ENCODE peak calls at places on chromosomes 4 and X, in six cellular contexts. G is OCI-LY7, Y is skeletal muscle cell, W is RPMI7951, O is NCI-H460, J is suprapubic skin. D is an unnamed sample.

GRCh38 chrX:44946771-44947170 is 73.8 kb downstream of the KDM6A start:
- DNase-seq in Y (no peak), W (peak; percentile 11), O (no peak), G (no peak), J (no peak), D (no peak)

GRCh38 chr4:162245051-162245450 is 81.3 kb upstream of the FSTL5 start:
- DNase-seq in J (no peak), Y (no peak), W (no peak), G (no peak), O (no peak), D (no peak)

GRCh38 chr4:126961661-126962060 is 671.1 kb upstream of the INTU start:
- DNase-seq in O (no peak), J (no peak), W (no peak), G (no peak), Y (no peak), D (no peak)

GRCh38 chrX:24229967-24230366 is 80.4 kb downstream of the ZFX start:
- DNase-seq in J (no peak), W (peak; percentile 7), Y (peak; percentile 14), G (no peak), O (no peak), D (no peak)

GRCh38 chr4:76585897-76586360 is 150.9 kb downstream of the SHROOM3 start:
- DNase-seq in J (peak; percentile 74), Y (no peak), W (no peak), G (no peak), O (no peak), D (no peak)

GRCh38 chr4:134337584-134337983 is 136.0 kb upstream of the PABPC4L start:
- DNase-seq in W (no peak), G (no peak), Y (no peak), O (no peak), J (no peak), D (no peak)

GRCh38 chr4:170391066-170391754 is 301.5 kb upstream of the AADAT start:
- DNase-seq in W (peak; percentile 38), O (no peak), Y (peak; percentile 94), J (no peak), G (no peak), D (no peak)

GRCh38 chrX:153763989-153764755 is at the start of gene PLXNB3:
- DNase-seq in W (peak; percentile 65), J (peak; percentile 85), O (peak; percentile 77), Y (peak; percentile 19), G (peak; percentile 64), D (peak; percentile 61)

GRCh38 chr4:156442961-156443360 is 489.3 kb upstream of the CTSO start:
- DNase-seq in O (no peak), Y (no peak), W (no peak), J (no peak), G (no peak), D (no peak)

GRCh38 chr4:147860960-147861359 is 129.1 kb downstream of the ARHGAP10 start:
- DNase-seq in G (no peak), O (no peak), Y (no peak), W (no peak), J (no peak), D (no peak)

GRCh38 chrX:110051559-110051958 is 48.6 kb downstream of the TMEM164 start:
- DNase-seq in O (no peak), J (no peak), Y (no peak), G (no peak), W (no peak), D (no peak)

GRCh38 chrX:150935466-150935865 is 37.0 kb upstream of the CD99L2 start:
- DNase-seq in Y (peak; percentile 47), J (no peak), G (no peak), W (peak; percentile 17), O (no peak), D (no peak)

GRCh38 chr4:111943796-111944203 is 201.5 kb upstream of the FAM241A start:
- DNase-seq in O (peak; percentile 42), W (peak; percentile 66), G (peak; percentile 20), Y (no peak), J (no peak), D (peak; percentile 71)

GRCh38 chr4:72323227-72323626 is 245.8 kb downstream of the ADAMTS3 start:
- DNase-seq in W (no peak), Y (no peak), O (no peak), G (no peak), J (no peak), D (no peak)

GRCh38 chrX:56564921-56565861 is 1.8 kb downstream of the UBQLN2 start:
- DNase-seq in O (no peak), Y (no peak), W (peak; percentile 16), G (peak; percentile 20), J (no peak), D (peak; percentile 6)

GRCh38 chr4:38302910-38303309 is 342.7 kb downstream of the PTTG2 start:
- DNase-seq in Y (no peak), J (no peak), G (no peak), O (no peak), W (no peak), D (no peak)

GRCh38 chr4:78481180-78481579 is 70.4 kb upstream of the ANXA3 start:
- DNase-seq in J (no peak), W (peak; percentile 90), O (no peak), G (no peak), Y (peak; percentile 90), D (no peak)

GRCh38 chr4:37794046-37794445 is 32.4 kb upstream of the PGM2 start:
- DNase-seq in O (no peak), G (no peak), J (no peak), Y (no peak), W (no peak), D (no peak)

GRCh38 chr4:156303708-156304107 is 350.0 kb upstream of the CTSO start:
- DNase-seq in G (no peak), O (no peak), W (no peak), Y (no peak), J (no peak), D (no peak)

GRCh38 chr4:47694322-47694721 is 143.5 kb downstream of the CORIN start:
- DNase-seq in J (no peak), O (no peak), G (no peak), Y (no peak), W (no peak), D (no peak)

GRCh38 chrX:25442501-25442900 is 426.7 kb upstream of the ARX start:
- DNase-seq in W (no peak), O (peak; percentile 12), G (no peak), Y (no peak), J (no peak), D (peak; percentile 15)

GRCh38 chrX:155068165-155068564 is 2.8 kb downstream of the CMC4 start:
- DNase-seq in W (peak; percentile 75), G (no peak), Y (peak; percentile 46), J (no peak), O (peak; percentile 27), D (no peak)

GRCh38 chrX:120485562-120486520 is 16.7 kb upstream of the LAMP2 start:
- DNase-seq in G (peak; percentile 52), O (peak; percentile 85), W (peak; percentile 80), J (peak; percentile 81), Y (peak; percentile 39), D (peak; percentile 86)

GRCh38 chr4:151711680-151712079 is 49.1 kb downstream of the GATB start:
- DNase-seq in G (no peak), O (no peak), J (no peak), W (no peak), Y (no peak), D (no peak)

GRCh38 chrX:149010026-149010898 is 494.8 kb downstream of the IDS start:
- DNase-seq in G (no peak), Y (no peak), W (no peak), O (no peak), J (no peak), D (no peak)